ENCODE peak calls at places on chromosomes 16 and 17, in seven cellular contexts. U, L, S, A, Q, P and O are unnamed samples.

GRCh38 chr17:33935822-33936221 is 319.3 kb upstream of the CCL2 start:
- DNase-seq in U (no peak), S (no peak), P (no peak), L (no peak), A (no peak), Q (no peak), O (no peak)

GRCh38 chr16:56510544-56510943 is 9.3 kb downstream of the BBS2 start:
- DNase-seq in A (no peak), U (no peak), Q (no peak), L (no peak), S (no peak), P (no peak), O (no peak)

GRCh38 chr16:762595-763268 is 2.2 kb downstream of the MSLN start:
- DNase-seq in P (no peak), A (no peak), U (no peak), S (no peak), L (no peak), Q (no peak), O (no peak)

GRCh38 chr17:35428229-35428628 is 4.1 kb downstream of the SLFN12 start:
- DNase-seq in U (no peak), P (no peak), S (no peak), A (no peak), L (no peak), Q (no peak), O (no peak)

GRCh38 chr17:2082003-2082862 is 27.3 kb downstream of the HIC1 start:
- DNase-seq in U (no peak), L (no peak), P (no peak), A (no peak), Q (no peak), S (no peak), O (no peak)

GRCh38 chr16:77599793-77600415 is 122.4 kb upstream of the NUDT7 start:
- DNase-seq in P (no peak), Q (peak), A (peak), S (peak), L (no peak), U (no peak), O (peak)

GRCh38 chr16:81380932-81381331 is 63.7 kb upstream of the CMIP start:
- DNase-seq in A (no peak), L (no peak), Q (no peak), U (no peak), P (no peak), S (no peak), O (no peak)

GRCh38 chr17:75749545-75750389 is 15.2 kb downstream of the GALK1 start:
- DNase-seq in P (peak), A (peak), L (peak), U (peak), Q (peak), S (peak), O (peak)

GRCh38 chr16:88510091-88510719 is 57.1 kb downstream of the ZFPM1 start:
- DNase-seq in A (no peak), L (no peak), Q (no peak), P (peak), S (no peak), U (no peak), O (peak)

GRCh38 chr17:29911641-29912177 is 18.3 kb downstream of the SSH2 start:
- DNase-seq in Q (no peak), S (no peak), A (no peak), L (no peak), P (no peak), U (no peak), O (no peak)

GRCh38 chr16:566475-567361 is at the start of gene NHLRC4:
- DNase-seq in P (no peak), S (peak), L (peak), A (no peak), Q (peak), U (no peak), O (peak)

GRCh38 chr17:1177099-1177996 is 2.4 kb downstream of the ABR start:
- DNase-seq in U (no peak), L (no peak), P (no peak), A (no peak), Q (no peak), S (no peak), O (no peak)